ENCODE peak calls at places on chromosome 1, in four cellular contexts. One of them, this sample, is unnamed.

GRCh38 chr1:235336903-235337302 is 8.5 kb downstream of the GGPS1 start:
- DNase-seq in GM12878: no peak
- DNase-seq in K562: no peak
- DNase-seq in HepG2: no peak
- DNase-seq in this sample: no peak

GRCh38 chr1:178531897-178532296 is 19.0 kb downstream of the TEX35 start:
- DNase-seq in GM12878: no peak
- DNase-seq in HepG2: no peak
- DNase-seq in K562: no peak
- DNase-seq in this sample: no peak

GRCh38 chr1:56532359-56532696 is 47.0 kb downstream of the PLPP3 start:
- DNase-seq in GM12878: no peak
- DNase-seq in K562: no peak
- DNase-seq in HepG2: no peak
- DNase-seq in this sample: no peak

GRCh38 chr1:99659755-99660210 is 13.9 kb downstream of the PALMD start:
- DNase-seq in HepG2: no peak
- DNase-seq in GM12878: no peak
- DNase-seq in K562: no peak
- DNase-seq in this sample: peak

GRCh38 chr1:202791102-202791747 is 17.0 kb downstream of the KDM5B start:
- DNase-seq in K562: no peak
- DNase-seq in HepG2: no peak
- DNase-seq in GM12878: no peak
- DNase-seq in this sample: no peak

GRCh38 chr1:214316597-214316996 is 35.6 kb downstream of the SMYD2 start:
- DNase-seq in HepG2: peak
- DNase-seq in K562: no peak
- DNase-seq in GM12878: no peak
- DNase-seq in this sample: no peak

GRCh38 chr1:100953915-100954314 is 58.0 kb downstream of the SLC30A7 start:
- DNase-seq in GM12878: no peak
- DNase-seq in HepG2: no peak
- DNase-seq in K562: no peak
- DNase-seq in this sample: no peak

GRCh38 chr1:243903904-243904303 is 53.9 kb upstream of the AKT3 start:
- DNase-seq in HepG2: no peak
- DNase-seq in K562: no peak
- DNase-seq in GM12878: no peak
- DNase-seq in this sample: no peak

GRCh38 chr1:119987112-119987511 is 82.3 kb downstream of the NOTCH2 start:
- DNase-seq in K562: no peak
- DNase-seq in GM12878: no peak
- DNase-seq in HepG2: no peak
- DNase-seq in this sample: peak

DNA sequence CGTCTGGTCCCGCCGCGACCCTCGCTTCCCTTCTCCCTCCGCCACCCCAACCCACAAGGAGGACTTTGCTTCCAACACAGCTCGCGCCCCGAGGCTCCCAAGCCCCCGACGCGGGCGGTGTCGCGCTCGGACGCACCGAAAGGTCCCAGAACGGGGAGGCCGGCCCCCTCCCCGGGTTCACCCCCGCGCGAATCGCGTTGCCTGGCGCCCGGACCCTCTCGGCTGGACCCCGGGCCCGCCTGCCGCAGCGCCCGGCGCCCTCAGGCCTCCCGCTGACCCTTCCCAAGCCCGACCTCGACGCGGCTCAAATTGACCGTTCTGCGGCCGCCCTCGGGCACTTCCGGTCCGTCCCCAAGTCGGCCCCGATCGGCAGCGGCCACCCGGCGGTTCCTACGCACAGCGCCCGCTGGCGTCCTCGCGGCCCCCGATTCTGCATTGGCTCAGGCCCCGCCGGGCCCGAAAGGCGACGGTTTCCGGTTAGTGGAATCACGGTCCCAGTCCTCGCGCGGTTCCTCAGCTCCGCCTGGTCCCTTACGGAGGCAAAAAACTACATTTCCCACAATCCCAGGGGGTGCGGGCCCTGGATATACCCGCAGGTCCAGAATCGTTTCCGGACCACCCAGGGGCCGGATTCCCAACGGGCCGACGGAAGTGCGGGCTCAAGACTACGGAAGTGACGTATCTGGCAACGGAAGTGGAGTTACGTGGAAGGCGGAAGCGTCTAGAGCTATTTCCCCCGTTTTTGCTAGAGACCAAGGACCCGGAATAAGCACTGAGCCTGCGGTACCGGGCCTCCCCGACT is at the start of gene AURKAIP1:
- DNase-seq in HepG2: peak
- DNase-seq in K562: peak
- DNase-seq in GM12878: peak
- DNase-seq in this sample: peak
- TF ChIP-seq REST in HepG2: peak
- TF ChIP-seq REST in K562: peak
- TF ChIP-seq REST in GM12878: no peak
- TF ChIP-seq REST in this sample: peak

GRCh38 chr1:85132078-85132715 is 68.6 kb downstream of the SYDE2 start:
- DNase-seq in HepG2: no peak
- DNase-seq in GM12878: no peak
- DNase-seq in K562: no peak
- DNase-seq in this sample: no peak
- TF ChIP-seq HDAC2 in HepG2: no peak
- TF ChIP-seq HDAC2 in GM12878: no peak
- TF ChIP-seq HDAC2 in K562: no peak
- TF ChIP-seq HDAC2 in this sample: no peak

DNA sequence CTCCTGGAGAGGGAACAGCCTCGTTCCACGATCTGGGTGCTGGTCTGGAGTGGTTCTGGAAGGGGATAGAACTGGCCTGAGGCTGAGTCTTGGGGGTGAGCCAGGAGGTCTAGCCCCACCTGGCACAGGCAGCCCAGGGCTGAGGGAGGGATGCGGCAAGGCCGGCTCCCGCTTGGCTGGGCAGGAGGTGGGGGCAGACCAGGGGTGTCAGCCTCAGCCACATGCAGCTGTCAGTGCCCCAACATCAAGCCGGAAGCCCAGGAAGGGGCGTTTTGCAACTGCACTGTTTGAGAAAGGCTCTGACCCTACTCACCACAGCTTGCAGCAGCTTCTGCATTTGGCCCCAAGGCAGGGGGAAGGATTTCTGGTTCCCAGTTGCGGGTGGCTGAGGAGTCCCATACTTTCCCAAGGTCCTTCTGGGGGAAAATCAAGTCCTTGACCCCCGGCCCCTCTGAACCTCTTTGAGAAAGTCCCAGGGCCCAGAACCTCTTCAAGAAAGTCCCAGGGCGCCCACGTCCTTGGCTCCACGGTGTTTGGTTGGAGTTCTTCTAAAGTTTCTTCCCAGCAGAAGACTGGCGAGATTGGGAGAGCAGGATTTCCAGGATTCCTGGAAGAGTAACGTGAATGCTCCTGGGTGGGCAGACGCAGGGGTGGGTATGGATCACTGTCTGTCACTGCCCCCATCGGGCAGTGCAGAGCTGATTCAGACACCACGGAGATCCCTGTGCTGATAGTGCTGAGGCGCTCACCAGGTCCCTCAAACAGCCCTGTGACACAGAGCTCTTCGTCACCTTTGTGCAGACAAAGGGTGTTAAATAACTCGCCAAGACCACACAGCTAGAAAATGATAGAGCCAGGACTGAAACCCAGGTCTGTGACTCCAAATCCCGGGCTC is 2.2 kb downstream of the EFHD2 start:
- DNase-seq in GM12878: no peak
- DNase-seq in K562: no peak
- DNase-seq in HepG2: no peak
- DNase-seq in this sample: no peak
- TF ChIP-seq USF2 in GM12878: no peak
- TF ChIP-seq USF2 in K562: no peak
- TF ChIP-seq USF2 in HepG2: no peak
- TF ChIP-seq USF2 in this sample: no peak

DNA sequence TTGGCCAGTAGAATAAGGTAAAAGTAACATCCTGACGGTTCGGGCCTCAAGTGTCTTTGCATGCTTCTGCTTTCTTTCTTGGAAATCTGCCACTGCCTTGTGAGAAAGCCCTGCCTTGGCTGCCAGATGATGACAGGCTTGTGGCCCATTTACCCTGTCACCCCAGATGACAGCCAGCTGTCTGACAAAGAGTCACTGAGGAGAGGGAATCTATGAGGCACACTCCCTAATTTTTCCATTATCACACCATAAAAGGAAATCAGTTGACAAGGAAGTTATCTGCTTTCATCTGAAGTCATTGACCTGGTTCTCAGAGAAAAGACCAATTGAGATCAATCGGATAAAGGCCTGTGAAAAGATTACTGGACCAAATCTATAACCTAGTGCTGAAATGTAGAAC is 199.7 kb downstream of the USH2A start:
- DNase-seq in GM12878: no peak
- DNase-seq in HepG2: no peak
- DNase-seq in K562: no peak
- DNase-seq in this sample: no peak
- TF ChIP-seq REST in GM12878: no peak
- TF ChIP-seq REST in HepG2: no peak
- TF ChIP-seq REST in K562: no peak
- TF ChIP-seq REST in this sample: no peak

DNA sequence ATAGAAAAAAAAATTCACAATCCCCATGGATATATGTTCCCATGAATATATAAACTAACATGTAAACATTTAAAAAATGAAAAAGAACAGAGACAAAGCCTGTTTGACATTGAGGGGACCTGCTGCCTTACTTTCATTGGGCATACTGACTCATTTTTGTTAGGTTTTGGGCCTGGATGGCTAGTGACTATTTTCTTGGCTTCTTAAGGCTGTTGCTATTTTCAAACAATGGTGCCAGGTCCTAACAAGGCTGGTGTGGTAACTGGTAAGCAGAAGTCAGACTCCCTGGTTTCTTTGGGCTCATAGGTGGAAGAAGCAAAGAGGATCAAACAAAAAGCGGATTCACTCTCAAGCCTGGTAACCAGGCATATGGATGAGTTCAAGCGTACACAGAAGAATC is 51.0 kb downstream of the LAMC2 start:
- DNase-seq in HepG2: no peak
- DNase-seq in GM12878: no peak
- DNase-seq in K562: no peak
- DNase-seq in this sample: no peak
- TF ChIP-seq HDAC2 in HepG2: no peak
- TF ChIP-seq HDAC2 in GM12878: no peak
- TF ChIP-seq HDAC2 in K562: no peak
- TF ChIP-seq HDAC2 in this sample: no peak

DNA sequence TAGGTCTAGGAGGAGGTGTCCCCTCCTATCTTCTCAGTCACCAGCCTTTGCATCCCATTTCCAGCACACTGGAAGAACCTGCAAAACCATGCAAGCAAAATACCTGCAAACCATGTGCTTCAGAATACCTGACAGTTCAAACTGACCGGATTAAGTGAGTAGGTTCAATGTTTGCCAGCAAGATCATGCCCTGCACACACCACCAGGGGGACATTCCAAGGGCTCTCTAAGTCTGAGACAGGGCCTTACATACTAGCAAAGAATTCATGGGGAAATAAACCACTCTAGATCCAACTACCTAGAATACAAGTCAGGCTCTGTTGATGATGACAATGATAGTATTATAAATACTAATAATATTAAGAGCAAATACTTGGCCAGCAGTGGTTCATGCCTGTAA is 27.6 kb downstream of the INPP5B start:
- DNase-seq in K562: peak
- DNase-seq in HepG2: peak
- DNase-seq in GM12878: no peak
- DNase-seq in this sample: no peak
- TF ChIP-seq USF2 in K562: no peak
- TF ChIP-seq USF2 in HepG2: no peak
- TF ChIP-seq USF2 in GM12878: no peak
- TF ChIP-seq USF2 in this sample: no peak

DNA sequence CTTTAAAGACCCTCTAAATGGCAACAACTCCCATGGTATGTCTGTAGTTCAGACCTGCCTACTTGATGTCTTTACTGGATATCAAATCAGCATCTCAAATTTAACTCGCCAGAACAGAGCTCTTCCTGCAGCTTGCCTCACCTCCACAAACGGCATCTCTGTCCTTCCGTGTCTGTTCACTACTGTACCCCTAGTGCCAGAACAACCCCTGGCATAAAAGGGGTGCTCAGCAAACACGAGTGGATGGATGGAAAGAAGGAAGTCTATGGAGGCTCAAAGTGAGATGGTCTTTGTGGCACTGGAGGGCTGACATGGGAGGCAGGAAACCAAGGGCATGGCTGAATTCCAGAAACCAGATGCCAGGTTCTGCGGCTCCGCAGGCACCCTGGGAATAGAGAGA is 22.7 kb downstream of the MRPL37 start:
- DNase-seq in HepG2: no peak
- DNase-seq in GM12878: no peak
- DNase-seq in K562: no peak
- DNase-seq in this sample: no peak
- TF ChIP-seq REST in HepG2: no peak
- TF ChIP-seq REST in GM12878: no peak
- TF ChIP-seq REST in K562: no peak
- TF ChIP-seq REST in this sample: no peak

DNA sequence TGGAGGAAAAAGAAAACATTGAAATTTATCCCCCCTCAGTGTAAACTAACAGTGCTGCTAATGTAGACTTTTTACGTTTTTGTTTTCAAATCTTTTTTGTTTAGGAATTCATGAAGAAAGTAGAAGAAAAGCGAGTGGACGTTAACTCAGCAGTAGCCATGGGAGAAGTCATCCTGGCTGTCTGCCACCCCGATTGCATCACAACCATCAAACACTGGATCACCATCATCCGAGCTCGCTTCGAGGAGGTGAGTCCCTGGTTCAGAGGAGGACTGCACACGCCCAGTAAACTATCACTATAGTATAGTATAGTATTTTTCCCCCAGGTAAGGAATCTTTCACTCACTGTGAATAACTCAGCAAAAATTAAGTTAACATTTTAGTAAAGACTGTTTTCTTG is 37.8 kb upstream of the BMP8A start:
- DNase-seq in K562: no peak
- DNase-seq in GM12878: no peak
- DNase-seq in HepG2: no peak
- DNase-seq in this sample: no peak
- TF ChIP-seq HDAC2 in K562: no peak
- TF ChIP-seq HDAC2 in GM12878: no peak
- TF ChIP-seq HDAC2 in HepG2: no peak
- TF ChIP-seq HDAC2 in this sample: no peak

GRCh38 chr1:181179980-181180964 is 91.8 kb downstream of the IER5 start:
- DNase-seq in GM12878: peak
- DNase-seq in K562: no peak
- DNase-seq in HepG2: no peak
- DNase-seq in this sample: no peak
- TF ChIP-seq USF2 in GM12878: no peak
- TF ChIP-seq USF2 in K562: no peak
- TF ChIP-seq USF2 in HepG2: no peak
- TF ChIP-seq USF2 in this sample: no peak

This sample was measured in A549.